ENCODE peak calls at places on chromosomes 13 and 19, in five cellular contexts. W is hypothalamus; A is lower leg skin; E is psoas muscle; Z is stimulated activated naive CD8-positive, alpha-beta T cell treated with anti-CD3 and anti-CD28 coated beads, Interleukin-15, Interleukin-2, amounts not matched to agents 100 U/mL and 50 U/mL, for 24 hours. T is an unnamed sample.

GRCh38 chr19:5828661-5829566 is 10.6 kb downstream of the FUT6 start:
- DNase-seq in W (no peak), A (no peak), E (no peak), Z (peak; percentile 69), T (no peak)

GRCh38 chr13:111512707-111513106 is 192.3 kb downstream of the TEX29 start:
- DNase-seq in W (no peak), A (no peak), E (no peak), Z (no peak), T (no peak)

GRCh38 chr19:52749780-52750179 is 14.9 kb upstream of the ZNF611 start:
- DNase-seq in W (no peak), A (no peak), E (no peak), Z (no peak), T (no peak)

GRCh38 chr13:43861863-43862262 is 17.7 kb downstream of the CCDC122 start:
- DNase-seq in W (no peak), A (no peak), E (no peak), Z (no peak), T (no peak)

GRCh38 chr13:59950201-59950730 is 213.5 kb downstream of the DIAPH3 start:
- DNase-seq in W (no peak), A (no peak), E (no peak), Z (no peak), T (no peak)

GRCh38 chr13:78024996-78025395 is 106.4 kb upstream of the EDNRB start:
- DNase-seq in W (no peak), A (no peak), E (no peak), Z (no peak), T (no peak)

GRCh38 chr13:98978280-98978679 is 416 bp upstream of the DOCK9 start:
- DNase-seq in W (no peak), A (no peak), E (no peak), Z (no peak), T (no peak)

GRCh38 chr19:49442354-49442753 is 1.0 kb upstream of the SLC17A7 start:
- DNase-seq in W (no peak), A (peak; percentile 66), E (peak; percentile 66), Z (no peak), T (no peak)

GRCh38 chr13:99733346-99733745 is 232.1 kb downstream of the TM9SF2 start:
- DNase-seq in W (no peak), A (no peak), E (no peak), Z (no peak), T (no peak)